ENCODE peak calls at places on chromosome 21, in ten cellular contexts. L is brain microvascular endothelial cell, Y is AG09309, U is GM23338, M is DND-41, S is ovary, F is Caco-2, V is right lobe of liver, H is cardiac muscle cell, O is fibroblast of the aortic adventitia. X is an unnamed sample.

GRCh38 chr21:29187939-29188338 is 57.5 kb downstream of the MAP3K7CL start:
- DNase-seq in S (peak), L (peak), U (no peak), M (no peak), V (peak), Y (peak), H (no peak), F (no peak), O (peak), X (no peak)

GRCh38 chr21:34345892-34346291 is 17.9 kb upstream of the KCNE2 start:
- DNase-seq in Y (no peak), S (no peak), L (no peak), O (no peak), F (no peak), V (no peak), U (no peak), M (no peak), H (no peak), X (no peak)

GRCh38 chr21:46151989-46152938 is 3.1 kb downstream of the FTCD start:
- DNase-seq in V (peak), U (no peak), S (peak), Y (no peak), F (no peak), O (no peak), L (no peak), M (no peak), H (no peak), X (peak)

GRCh38 chr21:45954271-45954670 is 27.3 kb upstream of the COL6A1 start:
- DNase-seq in L (peak), O (peak), F (no peak), H (peak), M (no peak), Y (peak), V (no peak), U (peak), S (no peak), X (no peak)

GRCh38 chr21:35603471-35603870 is 456.9 kb downstream of the SETD4 start:
- DNase-seq in V (no peak), O (no peak), H (no peak), M (peak), S (no peak), U (peak), Y (no peak), L (no peak), F (no peak), X (peak)

GRCh38 chr21:27653481-27653880 is 686.6 kb upstream of the ADAMTS5 start:
- DNase-seq in F (no peak), H (no peak), M (no peak), Y (no peak), L (no peak), U (no peak), O (no peak), V (no peak), S (no peak), X (no peak)

GRCh38 chr21:46219591-46220239 is 8.9 kb downstream of the LSS start:
- DNase-seq in V (no peak), U (no peak), S (no peak), H (peak), M (no peak), F (no peak), L (no peak), O (no peak), Y (no peak), X (no peak)

GRCh38 chr21:45220106-45220505 is 67.6 kb downstream of the POFUT2 start:
- DNase-seq in F (no peak), S (no peak), U (no peak), V (no peak), O (peak), L (no peak), Y (peak), M (no peak), H (no peak), X (no peak)

GRCh38 chr21:45877821-45878469 is 103.6 kb upstream of the COL6A1 start:
- DNase-seq in F (peak), U (no peak), H (no peak), L (no peak), O (no peak), S (no peak), V (peak), Y (no peak), M (no peak), X (peak)

GRCh38 chr21:14480601-14481000 is 65.5 kb downstream of the SAMSN1 start:
- DNase-seq in V (no peak), S (no peak), Y (no peak), U (no peak), L (no peak), H (no peak), F (no peak), O (peak), M (no peak), X (peak)

GRCh38 chr21:34105947-34106541 is 32.7 kb downstream of the MRPS6 start:
- DNase-seq in H (no peak), S (no peak), U (no peak), F (no peak), Y (no peak), M (no peak), L (no peak), O (no peak), V (no peak), X (no peak)

GRCh38 chr21:27221084-27221483 is 254.2 kb upstream of the ADAMTS5 start:
- DNase-seq in F (no peak), H (no peak), L (no peak), O (no peak), Y (no peak), V (no peak), S (no peak), M (no peak), U (no peak), X (no peak)

GRCh38 chr21:29504751-29505321 is 206.1 kb downstream of the BACH1 start:
- DNase-seq in L (peak), V (no peak), U (no peak), S (no peak), O (peak), M (no peak), H (no peak), Y (no peak), F (no peak), X (no peak)

GRCh38 chr21:44466996-44467858 is 11.9 kb downstream of the LRRC3 start:
- DNase-seq in Y (no peak), F (no peak), M (no peak), V (peak), H (no peak), U (no peak), L (no peak), S (no peak), O (no peak), X (no peak)

GRCh38 chr21:14825405-14826032 is 239.3 kb downstream of the NRIP1 start:
- DNase-seq in S (no peak), F (no peak), U (no peak), M (no peak), V (no peak), O (no peak), Y (no peak), L (no peak), H (no peak), X (no peak)

GRCh38 chr21:20258542-20258941 is 739.7 kb upstream of the NCAM2 start:
- DNase-seq in F (no peak), M (no peak), U (no peak), V (no peak), S (no peak), H (peak), O (no peak), Y (no peak), L (no peak), X (no peak)

GRCh38 chr21:15211491-15212133 is 146.8 kb upstream of the NRIP1 start:
- DNase-seq in Y (no peak), O (no peak), S (no peak), F (no peak), L (no peak), V (peak), M (no peak), U (no peak), H (no peak), X (no peak)

GRCh38 chr21:25496825-25497482 is 110.3 kb downstream of the MRPL39 start:
- DNase-seq in V (no peak), H (no peak), U (no peak), S (no peak), O (peak), M (no peak), Y (no peak), F (no peak), L (no peak), X (no peak)

GRCh38 chr21:45513741-45514310 is 28.4 kb downstream of the SLC19A1 start:
- DNase-seq in H (no peak), Y (no peak), F (peak), O (no peak), V (peak), L (no peak), U (no peak), S (peak), M (no peak), X (no peak)

GRCh38 chr21:44444286-44444931 is 10.9 kb upstream of the LRRC3 start:
- DNase-seq in V (peak), O (no peak), Y (no peak), H (no peak), F (peak), L (no peak), U (peak), M (no peak), S (no peak), X (peak)

GRCh38 chr21:45289655-45290515 is 2.2 kb upstream of the POFUT2 start:
- DNase-seq in H (peak), S (peak), L (no peak), V (no peak), O (no peak), M (no peak), Y (no peak), F (no peak), U (peak), X (no peak)

GRCh38 chr21:35401476-35401875 is 352.4 kb upstream of the RUNX1 start:
- DNase-seq in V (no peak), U (no peak), H (no peak), F (no peak), L (peak), Y (no peak), S (no peak), M (no peak), O (no peak), X (no peak)

GRCh38 chr21:33022828-33023573 is 2.7 kb upstream of the OLIG2 start:
- DNase-seq in Y (no peak), H (no peak), M (no peak), L (no peak), O (no peak), V (no peak), F (no peak), S (no peak), U (peak), X (no peak)

GRCh38 chr21:33025471-33026298 is at the start of gene OLIG2:
- DNase-seq in S (no peak), M (no peak), U (peak), F (no peak), O (no peak), Y (no peak), V (no peak), L (no peak), H (no peak), X (peak)

GRCh38 chr21:33023574-33024277 is 2.0 kb upstream of the OLIG2 start:
- DNase-seq in O (peak), Y (no peak), H (no peak), M (no peak), S (no peak), L (no peak), V (no peak), F (no peak), U (peak), X (no peak)

GRCh38 chr21:33025106-33025470 is 647 bp upstream of the OLIG2 start:
- DNase-seq in O (no peak), H (no peak), F (no peak), Y (no peak), U (peak), L (no peak), V (no peak), S (no peak), M (no peak), X (peak)

GRCh38 chr21:33024278-33025103 is 1.2 kb upstream of the OLIG2 start:
- DNase-seq in S (no peak), V (no peak), Y (no peak), M (no peak), U (peak), O (no peak), H (no peak), L (no peak), F (no peak), X (no peak)
- H3K4me3 ChIP-seq in S (no peak), V (no peak), Y (no peak), M (no peak), U (peak), O (no peak), H (no peak), L (no peak), F (no peak), X (peak)

DNA sequence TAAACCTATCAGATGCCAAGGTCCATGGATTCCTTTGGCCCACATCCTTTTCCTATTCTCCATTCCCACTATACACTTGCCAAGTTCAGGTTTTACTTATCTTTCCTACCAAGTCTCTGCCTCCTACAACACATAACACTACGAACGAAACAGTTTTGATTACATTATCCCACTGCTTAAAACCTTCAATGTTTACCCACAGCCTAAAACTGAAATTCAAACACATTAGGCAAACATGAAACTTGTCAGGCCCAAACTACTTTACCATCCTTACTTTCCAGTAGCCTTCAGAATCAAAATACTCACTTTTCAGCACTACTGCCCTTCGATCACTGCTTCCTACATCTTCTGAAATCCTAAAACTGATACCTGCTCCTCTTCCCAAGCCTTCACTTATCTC is 3.0 kb downstream of the SCAF4 start:
- DNase-seq in Y (no peak), S (no peak), U (no peak), O (no peak), L (no peak), F (no peak), M (no peak), V (no peak), H (no peak), X (no peak)
- H3K4me3 ChIP-seq in Y (no peak), S (no peak), U (peak), O (peak), L (no peak), F (no peak), M (peak), V (no peak), H (no peak), X (no peak)

DNA sequence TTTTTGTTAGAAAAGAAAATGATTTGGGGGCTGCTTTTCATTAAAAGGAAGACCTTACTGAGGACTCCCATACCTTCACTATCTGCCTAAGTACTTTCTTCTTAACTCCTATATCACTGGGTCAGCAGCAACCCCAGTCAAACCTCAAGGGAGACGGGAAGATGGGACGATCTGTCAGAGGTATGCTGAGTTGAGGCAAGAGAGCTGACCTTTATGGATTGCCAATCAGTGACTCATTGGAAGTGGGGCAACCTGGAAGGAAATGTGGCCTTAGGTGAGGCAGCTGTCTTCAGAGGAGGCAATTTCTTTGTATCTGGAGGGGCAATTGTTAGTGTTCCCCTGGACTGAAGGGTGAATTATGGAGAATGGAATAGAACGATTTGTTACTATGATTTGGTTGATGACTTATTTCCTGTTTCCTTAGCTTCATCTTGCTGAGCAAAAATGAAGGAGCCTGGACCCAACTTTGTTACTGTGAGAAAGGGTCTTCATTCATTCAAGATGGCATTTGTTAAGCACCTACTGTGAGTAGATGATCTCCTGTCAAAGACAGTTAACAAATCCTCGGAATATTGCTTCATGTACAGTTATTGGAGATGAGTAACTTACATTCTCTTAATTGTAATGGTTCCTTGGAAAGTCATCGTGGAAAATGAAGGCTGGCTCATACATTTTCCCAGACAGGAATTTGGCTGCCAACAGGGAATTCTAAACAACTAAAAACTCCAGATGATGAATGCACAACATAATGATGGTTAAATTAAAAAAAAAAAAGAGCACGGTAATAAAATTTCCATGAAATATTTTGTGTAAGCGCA is 134.7 kb upstream of the KCNJ15 start:
- DNase-seq in O (no peak), M (no peak), Y (no peak), F (no peak), H (no peak), V (no peak), L (no peak), S (no peak), U (no peak), X (no peak)
- H3K4me3 ChIP-seq in O (no peak), M (no peak), Y (no peak), F (no peak), H (no peak), V (no peak), L (no peak), S (no peak), U (no peak), X (peak)

GRCh38 chr21:36704958-36705678 is 6.2 kb downstream of the SIM2 start:
- DNase-seq in O (no peak), F (no peak), S (no peak), M (no peak), L (no peak), U (peak), H (no peak), Y (no peak), V (no peak), X (no peak)

GRCh38 chr21:36706951-36707762 is 8.2 kb downstream of the SIM2 start:
- DNase-seq in H (peak), L (no peak), U (peak), F (no peak), S (no peak), O (peak), M (no peak), Y (no peak), V (no peak), X (no peak)

GRCh38 chr21:36706482-36706852 is 7.6 kb downstream of the SIM2 start:
- DNase-seq in S (no peak), H (no peak), O (no peak), L (no peak), V (no peak), M (peak), F (no peak), U (no peak), Y (no peak), X (no peak)

GRCh38 chr21:36704281-36704957 is 5.5 kb downstream of the SIM2 start:
- DNase-seq in L (no peak), M (no peak), S (no peak), O (no peak), V (no peak), U (peak), Y (no peak), H (no peak), F (no peak), X (no peak)

DNA sequence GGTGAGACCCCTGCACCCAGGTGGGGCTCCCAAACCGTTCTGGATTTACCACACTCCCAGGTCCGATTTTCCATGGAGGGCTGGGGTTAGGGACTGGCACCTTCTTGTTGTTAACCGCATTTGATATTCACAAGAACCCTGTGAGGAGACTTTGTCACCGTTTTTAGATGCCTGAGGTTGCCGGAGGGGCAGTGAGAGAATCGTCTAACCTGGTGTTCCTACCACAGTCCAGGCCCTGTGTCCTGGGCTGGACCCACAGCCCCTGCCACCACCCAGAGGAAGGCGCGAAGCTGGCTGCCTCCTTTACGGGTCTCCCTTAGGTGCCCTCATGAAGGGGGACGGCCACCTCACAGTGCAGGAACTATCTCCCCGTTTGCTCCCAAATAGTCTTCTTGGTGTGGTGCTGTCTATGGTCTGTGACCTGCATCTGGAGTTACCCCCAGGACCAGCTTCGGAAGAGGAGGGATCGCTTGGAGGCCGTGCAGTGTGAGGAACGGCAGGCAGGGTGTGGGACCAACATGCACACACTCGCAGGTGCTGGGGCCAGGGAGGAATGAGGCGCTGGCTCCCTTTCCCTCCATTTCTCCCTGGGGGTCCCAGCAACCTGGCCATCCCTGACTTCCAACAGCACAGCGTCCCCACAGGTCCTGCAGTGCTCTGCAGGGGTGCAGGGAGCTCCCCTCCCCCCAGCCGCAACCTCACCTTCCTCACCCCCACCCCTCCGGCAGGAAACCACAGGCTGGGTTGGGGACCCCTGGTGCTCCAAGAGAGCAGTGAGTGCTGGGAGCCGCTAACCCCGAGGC is 7.0 kb downstream of the SIM2 start:
- DNase-seq in L (no peak), O (no peak), S (no peak), M (peak), H (no peak), Y (no peak), U (peak), V (no peak), F (no peak), X (no peak)
- H3K4me3 ChIP-seq in L (no peak), O (no peak), S (no peak), M (no peak), H (no peak), Y (no peak), U (peak), V (no peak), F (no peak), X (no peak)

DNA sequence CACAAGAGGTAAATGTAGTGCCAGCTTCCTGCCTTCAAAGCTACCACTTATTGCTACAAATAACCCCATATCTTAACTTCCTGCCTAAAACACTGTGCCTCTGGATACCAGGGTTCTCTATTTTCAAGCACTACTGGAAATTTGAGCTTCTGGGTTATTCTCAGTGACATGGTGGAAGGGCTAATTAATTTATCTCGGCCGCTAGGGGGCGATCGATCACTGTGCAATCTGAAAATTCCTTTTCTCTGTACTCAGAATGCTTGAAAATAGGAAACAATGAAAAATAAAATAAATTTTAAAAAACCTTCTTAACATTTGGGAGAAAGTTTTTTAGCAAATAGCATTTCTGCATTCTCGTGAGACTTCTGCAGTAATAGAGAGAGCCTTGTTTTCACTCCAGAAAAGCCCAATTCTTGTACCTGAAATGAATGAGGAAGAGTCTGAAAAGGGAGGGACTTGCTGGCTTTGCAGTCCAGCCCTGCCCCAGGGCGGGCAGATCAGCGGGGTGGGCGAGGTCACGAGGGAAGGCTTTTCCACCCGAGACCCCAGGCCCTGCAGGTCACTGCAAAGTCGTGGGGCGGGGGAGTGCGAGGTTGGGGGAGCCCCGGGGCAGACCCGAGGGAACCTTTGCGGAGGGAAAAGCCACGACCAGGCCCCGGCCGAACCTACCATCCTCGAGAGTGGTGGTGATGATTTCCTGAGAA is 276.7 kb downstream of the PCP4 start:
- DNase-seq in H (peak), F (no peak), M (peak), L (peak), V (no peak), U (peak), O (peak), Y (no peak), S (no peak), X (peak)
- H3K4me3 ChIP-seq in H (no peak), F (no peak), M (no peak), L (no peak), V (no peak), U (no peak), O (no peak), Y (no peak), S (no peak), X (no peak)

X was measured in SJCRH30.